ENCODE peak calls at places on chromosomes 16 and 17, in four cellular contexts. G is psoas muscle; T is A673; A is CD4-positive, alpha-beta T cell. D is an unnamed sample.

GRCh38 chr16:2205104-2205966 is at the start of gene MLST8:
- DNase-seq in T (peak; percentile 92), A (peak; percentile 95), G (peak; percentile 88), D (peak; percentile 77)

GRCh38 chr17:80848449-80849102 is 143.1 kb upstream of the CHMP6 start:
- DNase-seq in T (no peak), G (no peak), A (no peak), D (no peak)

GRCh38 chr17:55527520-55528118 is 16.4 kb upstream of the SMIM36 start:
- DNase-seq in G (no peak), T (peak; percentile 79), A (no peak), D (peak; percentile 57)

GRCh38 chr16:86428729-86429472 is 81.4 kb upstream of the FOXF1 start:
- DNase-seq in T (peak; percentile 12), A (no peak), G (no peak), D (peak; percentile 55)

GRCh38 chr16:77374384-77374783 is 60.5 kb downstream of the ADAMTS18 start:
- DNase-seq in G (no peak), T (no peak), A (no peak), D (no peak)

GRCh38 chr16:71432906-71433305 is 8.9 kb downstream of the TLE7 start:
- DNase-seq in A (no peak), G (no peak), T (no peak), D (no peak)

GRCh38 chr16:31000671-31001382 is 9.6 kb downstream of the STX1B start:
- DNase-seq in T (no peak), A (no peak), G (no peak), D (no peak)

GRCh38 chr17:65656390-65657250 is 95.2 kb upstream of the AXIN2 start:
- DNase-seq in A (no peak), G (no peak), T (no peak), D (no peak)

GRCh38 chr17:33594000-33594399 is 300.9 kb upstream of the ASIC2 start:
- DNase-seq in T (peak; percentile 33), G (no peak), A (no peak), D (no peak)

GRCh38 chr16:61579195-61579594 is 457.0 kb downstream of the CDH8 start:
- DNase-seq in T (no peak), G (no peak), A (no peak), D (no peak)

GRCh38 chr17:57937492-57937891 is 17.7 kb downstream of the CUEDC1 start:
- DNase-seq in A (no peak), T (no peak), G (no peak), D (no peak)

GRCh38 chr17:77085916-77086432 is 54.8 kb upstream of the SEC14L1 start:
- DNase-seq in T (no peak), G (no peak), A (no peak), D (no peak)

GRCh38 chr17:17030515-17031211 is 11.6 kb upstream of the MPRIP start:
- DNase-seq in A (no peak), G (no peak), T (no peak), D (no peak)

GRCh38 chr17:81832608-81833159 is 407 bp downstream of the MCRIP1 start:
- DNase-seq in A (no peak), G (no peak), T (peak; percentile 41), D (no peak)

GRCh38 chr17:57868007-57868774 is 18.3 kb upstream of the MRPS23 start:
- DNase-seq in A (no peak), G (peak; percentile 88), T (no peak), D (peak; percentile 93)

GRCh38 chr17:11205656-11206055 is 35.4 kb upstream of the SHISA6 start:
- DNase-seq in G (no peak), A (no peak), T (peak; percentile 36), D (no peak)

GRCh38 chr16:4934591-4934990 is 2.4 kb downstream of the PPL start:
- DNase-seq in A (no peak), G (no peak), T (no peak), D (no peak)

GRCh38 chr17:66713533-66714042 is 121.3 kb upstream of the CACNG5 start:
- DNase-seq in G (no peak), T (no peak), A (no peak), D (no peak)

GRCh38 chr17:1905190-1905919 is 75.5 kb downstream of the RPA1 start:
- DNase-seq in T (no peak), G (no peak), A (no peak), D (no peak)

GRCh38 chr17:8803531-8804416 is 4.6 kb upstream of the MFSD6L start:
- DNase-seq in T (peak; percentile 26), A (no peak), G (no peak), D (no peak)

GRCh38 chr17:76879254-76879653 is 11.1 kb downstream of the MGAT5B start:
- DNase-seq in A (no peak), G (no peak), T (no peak), D (no peak)

GRCh38 chr17:28514571-28515002 is 8.4 kb downstream of the FOXN1 start:
- DNase-seq in A (no peak), T (no peak), G (no peak), D (no peak)

GRCh38 chr17:17363638-17364337 is 60.6 kb downstream of the NT5M start:
- DNase-seq in G (no peak), T (no peak), A (no peak), D (peak; percentile 27)

GRCh38 chr17:36920032-36921000 is 17.0 kb upstream of the LHX1 start:
- DNase-seq in A (no peak), T (no peak), G (no peak), D (peak; percentile 39)

GRCh38 chr16:11550651-11551498 is 35.8 kb downstream of the LITAF start:
- DNase-seq in A (no peak), T (no peak), G (no peak), D (no peak)

GRCh38 chr16:89936034-89936433 is 12.5 kb upstream of the DEF8 start:
- DNase-seq in T (no peak), G (no peak), A (no peak), D (no peak)

GRCh38 chr16:64656471-64656870 is 465.4 kb downstream of the CDH11 start:
- DNase-seq in G (no peak), T (no peak), A (no peak), D (no peak)

GRCh38 chr17:77319211-77320031 is 178.7 kb downstream of the SEC14L1 start:
- DNase-seq in T (peak; percentile 94), A (peak; percentile 37), G (peak; percentile 91), D (peak; percentile 85)

GRCh38 chr16:69270395-69270794 is 40.8 kb upstream of the VPS4A start:
- DNase-seq in A (no peak), T (peak; percentile 38), G (no peak), D (no peak)

GRCh38 chr17:52071712-52072111 is 86.8 kb downstream of the CA10 start:
- DNase-seq in T (no peak), A (no peak), G (no peak), D (no peak)

GRCh38 chr16:85910073-85910853 is 11.3 kb downstream of the IRF8 start:
- DNase-seq in G (no peak), T (no peak), A (no peak), D (no peak)

GRCh38 chr17:59790936-59791335 is 83.5 kb downstream of the VMP1 start:
- DNase-seq in G (no peak), T (no peak), A (no peak), D (no peak)
- H3K27ac ChIP-seq in G (peak overlapping the region; percentile 53), T (peak overlapping the region; percentile 27), A (no peak overlapping the region), D (no peak overlapping the region)

GRCh38 chr16:67933805-67934204 is 2.1 kb upstream of the CTRL start:
- DNase-seq in T (no peak), A (no peak), G (no peak), D (no peak)

GRCh38 chr16:67936124-67936875 is at the start of gene PSMB10:
- DNase-seq in T (peak; percentile 55), A (peak; percentile 19), G (peak; percentile 47), D (peak; percentile 43)

GRCh38 chr16:67935402-67936123 is 1.1 kb downstream of the PSMB10 start:
- DNase-seq in G (peak; percentile 93), T (peak; percentile 96), A (peak; percentile 91), D (peak; percentile 89)

GRCh38 chr16:67934306-67935095 is 2.1 kb downstream of the PSMB10 start:
- DNase-seq in A (no peak), T (no peak), G (no peak), D (peak; percentile 56)

DNA sequence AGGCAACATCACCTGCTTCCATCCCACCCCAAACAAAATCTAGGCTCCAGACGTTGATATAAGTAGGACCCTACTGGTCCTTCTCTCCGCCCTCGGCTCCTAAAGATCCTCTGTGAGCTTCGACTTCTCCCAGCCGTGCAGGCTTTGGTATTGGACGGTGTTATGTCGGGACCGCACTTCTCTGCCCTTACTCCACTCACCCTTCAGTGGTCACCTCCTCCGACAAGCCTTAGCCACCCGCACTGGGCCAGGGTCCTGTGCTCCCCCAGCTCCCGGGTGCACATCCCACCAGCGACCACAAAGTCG is 1.6 kb downstream of the PSMB10 start:
- DNase-seq in T (no peak), A (no peak), G (no peak), D (no peak)
- H3K27ac ChIP-seq in T (peak overlapping the region; percentile 48), A (peak overlapping the region; percentile 84), G (peak overlapping the region; percentile 82), D (no peak overlapping the region)

GRCh38 chr17:42409467-42410351 is 13.3 kb downstream of the CAVIN1 start:
- DNase-seq in T (no peak), A (no peak), G (peak; percentile 80), D (no peak)

GRCh38 chr17:42413464-42414040 is 9.5 kb downstream of the CAVIN1 start:
- DNase-seq in G (no peak), A (no peak), T (no peak), D (no peak)

GRCh38 chr17:42411321-42411820 is 11.7 kb downstream of the CAVIN1 start:
- DNase-seq in G (no peak), T (no peak), A (no peak), D (no peak)

GRCh38 chr17:42411905-42412679 is 11.0 kb downstream of the CAVIN1 start:
- DNase-seq in G (no peak), T (no peak), A (no peak), D (no peak)

DNA sequence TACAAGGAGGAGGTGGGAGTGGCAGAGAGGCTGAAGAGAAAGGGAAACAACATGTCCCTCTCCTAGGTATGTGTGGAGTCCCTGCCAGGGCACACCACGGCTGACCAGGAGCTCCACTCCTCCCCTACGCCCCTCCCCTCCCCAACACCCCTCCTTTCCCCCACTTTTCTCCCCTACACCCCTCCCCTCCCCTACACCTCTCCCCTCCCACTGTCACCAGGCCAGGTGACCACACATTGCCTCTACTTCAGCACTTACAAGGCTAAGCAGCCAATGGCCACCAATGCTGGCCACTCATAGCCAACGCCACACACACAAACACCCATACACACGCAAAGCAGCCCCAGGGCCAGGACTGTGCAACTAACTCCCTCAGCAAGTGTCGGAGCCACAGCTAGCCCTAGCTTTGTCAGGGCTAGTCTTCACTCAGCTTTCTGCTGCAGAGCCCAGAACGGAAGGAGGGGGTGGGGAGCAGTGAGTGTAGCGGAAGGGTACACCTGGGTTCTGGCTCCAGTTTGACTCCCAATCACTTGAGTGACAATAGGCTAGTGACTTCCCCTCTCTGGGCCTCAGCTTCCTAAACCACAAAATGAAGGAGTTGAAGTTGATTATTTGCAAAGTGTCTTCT is 8.2 kb downstream of the CAVIN1 start:
- DNase-seq in G (no peak), A (peak; percentile 35), T (no peak), D (no peak)
- H3K27ac ChIP-seq in G (peak overlapping the region; percentile 69), A (no peak overlapping the region), T (no peak overlapping the region), D (no peak overlapping the region)

GRCh38 chr17:49590874-49591273 is 15.2 kb downstream of the NXPH3 start:
- DNase-seq in T (no peak), G (no peak), A (no peak), D (no peak)
- H3K27ac ChIP-seq in T (no peak overlapping the region), G (no peak overlapping the region), A (no peak overlapping the region), D (no peak overlapping the region)

D was measured in SJCRH30.